ENCODE peak calls at places on chromosomes 3 and 15, in eight cellular contexts. One of them, this sample, is unnamed.

GRCh38 chr3:50208677-50209344 is 3.7 kb downstream of the SLC38A3 start:
- DNase-seq in GM12865: no peak
- DNase-seq in activated naive CD8-positive, alpha-beta T cell treated with anti-CD3 and anti-CD28 coated beads, Interleukin-2, amount 50 U/mL, for 24 hours: no peak
- DNase-seq in left lung: no peak
- DNase-seq in Right ventricle myocardium superior: no peak
- DNase-seq in stimulated activated CD4-positive, alpha-beta T cell treated with anti-CD3 and anti-CD28 coated beads, Interleukin-2, amount 100 ng/mL, for 4 hours: no peak
- DNase-seq in fibroblast of mammary gland: no peak
- DNase-seq in tibial artery: no peak
- DNase-seq in this sample: no peak

GRCh38 chr15:59376735-59377134 is 4.1 kb upstream of the MYO1E start:
- DNase-seq in GM12865: peak; percentile 41
- DNase-seq in activated naive CD8-positive, alpha-beta T cell treated with anti-CD3 and anti-CD28 coated beads, Interleukin-2, amount 50 U/mL, for 24 hours: no peak
- DNase-seq in left lung: no peak
- DNase-seq in Right ventricle myocardium superior: no peak
- DNase-seq in stimulated activated CD4-positive, alpha-beta T cell treated with anti-CD3 and anti-CD28 coated beads, Interleukin-2, amount 100 ng/mL, for 4 hours: no peak
- DNase-seq in fibroblast of mammary gland: no peak
- DNase-seq in tibial artery: no peak
- DNase-seq in this sample: no peak

GRCh38 chr15:94125131-94125530 is 106.2 kb upstream of the MCTP2 start:
- DNase-seq in GM12865: no peak
- DNase-seq in activated naive CD8-positive, alpha-beta T cell treated with anti-CD3 and anti-CD28 coated beads, Interleukin-2, amount 50 U/mL, for 24 hours: no peak
- DNase-seq in left lung: no peak
- DNase-seq in Right ventricle myocardium superior: no peak
- DNase-seq in stimulated activated CD4-positive, alpha-beta T cell treated with anti-CD3 and anti-CD28 coated beads, Interleukin-2, amount 100 ng/mL, for 4 hours: no peak
- DNase-seq in fibroblast of mammary gland: peak; percentile 75
- DNase-seq in tibial artery: no peak
- DNase-seq in this sample: no peak

GRCh38 chr3:13565581-13566461 is 16.9 kb downstream of the FBLN2 start:
- DNase-seq in GM12865: no peak
- DNase-seq in activated naive CD8-positive, alpha-beta T cell treated with anti-CD3 and anti-CD28 coated beads, Interleukin-2, amount 50 U/mL, for 24 hours: no peak
- DNase-seq in left lung: no peak
- DNase-seq in Right ventricle myocardium superior: no peak
- DNase-seq in stimulated activated CD4-positive, alpha-beta T cell treated with anti-CD3 and anti-CD28 coated beads, Interleukin-2, amount 100 ng/mL, for 4 hours: no peak
- DNase-seq in fibroblast of mammary gland: no peak
- DNase-seq in tibial artery: no peak
- DNase-seq in this sample: no peak

GRCh38 chr3:136239094-136239493 is 11.0 kb upstream of the PCCB start:
- DNase-seq in GM12865: no peak
- DNase-seq in activated naive CD8-positive, alpha-beta T cell treated with anti-CD3 and anti-CD28 coated beads, Interleukin-2, amount 50 U/mL, for 24 hours: no peak
- DNase-seq in left lung: no peak
- DNase-seq in Right ventricle myocardium superior: no peak
- DNase-seq in stimulated activated CD4-positive, alpha-beta T cell treated with anti-CD3 and anti-CD28 coated beads, Interleukin-2, amount 100 ng/mL, for 4 hours: no peak
- DNase-seq in fibroblast of mammary gland: no peak
- DNase-seq in tibial artery: no peak
- DNase-seq in this sample: no peak

GRCh38 chr3:11195721-11196332 is 41.5 kb downstream of the HRH1 start:
- DNase-seq in GM12865: no peak
- DNase-seq in activated naive CD8-positive, alpha-beta T cell treated with anti-CD3 and anti-CD28 coated beads, Interleukin-2, amount 50 U/mL, for 24 hours: peak; percentile 32
- DNase-seq in left lung: no peak
- DNase-seq in Right ventricle myocardium superior: no peak
- DNase-seq in stimulated activated CD4-positive, alpha-beta T cell treated with anti-CD3 and anti-CD28 coated beads, Interleukin-2, amount 100 ng/mL, for 4 hours: no peak
- DNase-seq in fibroblast of mammary gland: peak; percentile 58
- DNase-seq in tibial artery: no peak
- DNase-seq in this sample: no peak

GRCh38 chr3:178761024-178761423 is 224.8 kb downstream of the KCNMB2 start:
- DNase-seq in GM12865: no peak
- DNase-seq in activated naive CD8-positive, alpha-beta T cell treated with anti-CD3 and anti-CD28 coated beads, Interleukin-2, amount 50 U/mL, for 24 hours: no peak
- DNase-seq in left lung: no peak
- DNase-seq in Right ventricle myocardium superior: no peak
- DNase-seq in stimulated activated CD4-positive, alpha-beta T cell treated with anti-CD3 and anti-CD28 coated beads, Interleukin-2, amount 100 ng/mL, for 4 hours: no peak
- DNase-seq in fibroblast of mammary gland: no peak
- DNase-seq in tibial artery: no peak
- DNase-seq in this sample: no peak

GRCh38 chr3:17638351-17638750 is 104.1 kb downstream of the TBC1D5 start:
- DNase-seq in GM12865: no peak
- DNase-seq in activated naive CD8-positive, alpha-beta T cell treated with anti-CD3 and anti-CD28 coated beads, Interleukin-2, amount 50 U/mL, for 24 hours: no peak
- DNase-seq in left lung: no peak
- DNase-seq in Right ventricle myocardium superior: no peak
- DNase-seq in stimulated activated CD4-positive, alpha-beta T cell treated with anti-CD3 and anti-CD28 coated beads, Interleukin-2, amount 100 ng/mL, for 4 hours: no peak
- DNase-seq in fibroblast of mammary gland: peak; percentile 62
- DNase-seq in tibial artery: no peak
- DNase-seq in this sample: no peak

GRCh38 chr3:75049581-75049980 is 435.1 kb upstream of the CNTN3 start:
- DNase-seq in GM12865: peak; percentile 4
- DNase-seq in activated naive CD8-positive, alpha-beta T cell treated with anti-CD3 and anti-CD28 coated beads, Interleukin-2, amount 50 U/mL, for 24 hours: no peak
- DNase-seq in left lung: no peak
- DNase-seq in Right ventricle myocardium superior: no peak
- DNase-seq in stimulated activated CD4-positive, alpha-beta T cell treated with anti-CD3 and anti-CD28 coated beads, Interleukin-2, amount 100 ng/mL, for 4 hours: no peak
- DNase-seq in fibroblast of mammary gland: no peak
- DNase-seq in tibial artery: no peak
- DNase-seq in this sample: no peak